ENCODE peak calls at places on chromosome 18, in four cellular contexts. One of them, this sample, is unnamed.

GRCh38 chr18:7779226-7779625 is 212.1 kb downstream of the PTPRM start:
- DNase-seq in NCI-H146: no peak
- DNase-seq in endodermal cell: no peak
- DNase-seq in NCI-H1092 treated with DMSO at 0.1 percent for 48 hours: no peak
- DNase-seq in this sample: no peak

GRCh38 chr18:67199993-67200617 is 316.4 kb downstream of the DSEL start:
- DNase-seq in NCI-H146: peak
- DNase-seq in endodermal cell: no peak
- DNase-seq in NCI-H1092 treated with DMSO at 0.1 percent for 48 hours: peak
- DNase-seq in this sample: no peak

GRCh38 chr18:11096411-11096810 is 53.0 kb downstream of the PIEZO2 start:
- DNase-seq in NCI-H146: no peak
- DNase-seq in endodermal cell: no peak
- DNase-seq in NCI-H1092 treated with DMSO at 0.1 percent for 48 hours: no peak
- DNase-seq in this sample: no peak

GRCh38 chr18:46156124-46156745 is 52.0 kb downstream of the HAUS1 start:
- DNase-seq in NCI-H146: no peak
- DNase-seq in endodermal cell: no peak
- DNase-seq in NCI-H1092 treated with DMSO at 0.1 percent for 48 hours: no peak
- DNase-seq in this sample: no peak

GRCh38 chr18:63578357-63578958 is 8.7 kb upstream of the SERPINB13 start:
- DNase-seq in NCI-H146: peak
- DNase-seq in endodermal cell: peak
- DNase-seq in NCI-H1092 treated with DMSO at 0.1 percent for 48 hours: peak
- DNase-seq in this sample: peak

GRCh38 chr18:76494181-76494540 is 881 bp downstream of the ZNF516 start:
- DNase-seq in NCI-H146: peak
- DNase-seq in endodermal cell: peak
- DNase-seq in NCI-H1092 treated with DMSO at 0.1 percent for 48 hours: peak
- DNase-seq in this sample: peak

GRCh38 chr18:32542221-32542798 is 71.6 kb upstream of the GAREM1 start:
- DNase-seq in NCI-H146: no peak
- DNase-seq in endodermal cell: peak
- DNase-seq in NCI-H1092 treated with DMSO at 0.1 percent for 48 hours: no peak
- DNase-seq in this sample: no peak

GRCh38 chr18:58267493-58267892 is 223.5 kb downstream of the NEDD4L start:
- DNase-seq in NCI-H146: no peak
- DNase-seq in endodermal cell: no peak
- DNase-seq in NCI-H1092 treated with DMSO at 0.1 percent for 48 hours: no peak
- DNase-seq in this sample: no peak

GRCh38 chr18:50947899-50948298 is 19.9 kb upstream of the ELAC1 start:
- DNase-seq in NCI-H146: no peak
- DNase-seq in endodermal cell: no peak
- DNase-seq in NCI-H1092 treated with DMSO at 0.1 percent for 48 hours: no peak
- DNase-seq in this sample: no peak

GRCh38 chr18:45312727-45313126 is 302.5 kb upstream of the SLC14A2 start:
- DNase-seq in NCI-H146: peak
- DNase-seq in endodermal cell: no peak
- DNase-seq in NCI-H1092 treated with DMSO at 0.1 percent for 48 hours: no peak
- DNase-seq in this sample: no peak

GRCh38 chr18:9612989-9613388 is 1.4 kb downstream of the PPP4R1 start:
- DNase-seq in NCI-H146: no peak
- DNase-seq in endodermal cell: no peak
- DNase-seq in NCI-H1092 treated with DMSO at 0.1 percent for 48 hours: no peak
- DNase-seq in this sample: no peak

GRCh38 chr18:25086876-25087275 is 265.1 kb downstream of the ZNF521 start:
- DNase-seq in NCI-H146: no peak
- DNase-seq in endodermal cell: no peak
- DNase-seq in NCI-H1092 treated with DMSO at 0.1 percent for 48 hours: no peak
- DNase-seq in this sample: no peak

GRCh38 chr18:74289137-74289536 is 2.6 kb downstream of the CYB5A start:
- DNase-seq in NCI-H146: no peak
- DNase-seq in endodermal cell: no peak
- DNase-seq in NCI-H1092 treated with DMSO at 0.1 percent for 48 hours: no peak
- DNase-seq in this sample: no peak

GRCh38 chr18:9474103-9474982 is 970 bp upstream of the RALBP1 start:
- DNase-seq in NCI-H146: peak
- DNase-seq in endodermal cell: peak
- DNase-seq in NCI-H1092 treated with DMSO at 0.1 percent for 48 hours: peak
- DNase-seq in this sample: no peak

GRCh38 chr18:48818329-48819254 is 132.2 kb downstream of the SMAD7 start:
- DNase-seq in NCI-H146: no peak
- DNase-seq in endodermal cell: peak
- DNase-seq in NCI-H1092 treated with DMSO at 0.1 percent for 48 hours: no peak
- DNase-seq in this sample: no peak

GRCh38 chr18:59564516-59564915 is 132.7 kb downstream of the CCBE1 start:
- DNase-seq in NCI-H146: no peak
- DNase-seq in endodermal cell: no peak
- DNase-seq in NCI-H1092 treated with DMSO at 0.1 percent for 48 hours: no peak
- DNase-seq in this sample: no peak

GRCh38 chr18:14974088-14974487 is 226.1 kb downstream of the ANKRD30B start:
- DNase-seq in NCI-H146: no peak
- DNase-seq in endodermal cell: no peak
- DNase-seq in NCI-H1092 treated with DMSO at 0.1 percent for 48 hours: no peak
- DNase-seq in this sample: no peak

GRCh38 chr18:63137999-63138448 is 181.5 kb downstream of the BCL2 start:
- DNase-seq in NCI-H146: no peak
- DNase-seq in endodermal cell: no peak
- DNase-seq in NCI-H1092 treated with DMSO at 0.1 percent for 48 hours: no peak
- DNase-seq in this sample: no peak

GRCh38 chr18:61949946-61950345 is 57.1 kb upstream of the RNF152 start:
- DNase-seq in NCI-H146: no peak
- DNase-seq in endodermal cell: no peak
- DNase-seq in NCI-H1092 treated with DMSO at 0.1 percent for 48 hours: no peak
- DNase-seq in this sample: no peak

GRCh38 chr18:490024-490366 is 10.5 kb downstream of the COLEC12 start:
- DNase-seq in NCI-H146: no peak
- DNase-seq in endodermal cell: no peak
- DNase-seq in NCI-H1092 treated with DMSO at 0.1 percent for 48 hours: no peak
- DNase-seq in this sample: no peak

GRCh38 chr18:23591011-23591410 is 4.7 kb upstream of the NPC1 start:
- DNase-seq in NCI-H146: no peak
- DNase-seq in endodermal cell: no peak
- DNase-seq in NCI-H1092 treated with DMSO at 0.1 percent for 48 hours: no peak
- DNase-seq in this sample: no peak

GRCh38 chr18:30971338-30971956 is 71.1 kb downstream of the DSC3 start:
- DNase-seq in NCI-H146: peak
- DNase-seq in endodermal cell: no peak
- DNase-seq in NCI-H1092 treated with DMSO at 0.1 percent for 48 hours: peak
- DNase-seq in this sample: no peak

GRCh38 chr18:5914971-5915370 is 19.6 kb upstream of the TMEM200C start:
- DNase-seq in NCI-H146: no peak
- DNase-seq in endodermal cell: no peak
- DNase-seq in NCI-H1092 treated with DMSO at 0.1 percent for 48 hours: no peak
- DNase-seq in this sample: no peak

GRCh38 chr18:62839874-62840713 is 124.8 kb downstream of the PHLPP1 start:
- DNase-seq in NCI-H146: no peak
- DNase-seq in endodermal cell: no peak
- DNase-seq in NCI-H1092 treated with DMSO at 0.1 percent for 48 hours: no peak
- DNase-seq in this sample: no peak

GRCh38 chr18:12405066-12405465 is 2.7 kb upstream of the PRELID3A start:
- DNase-seq in NCI-H146: no peak
- DNase-seq in endodermal cell: no peak
- DNase-seq in NCI-H1092 treated with DMSO at 0.1 percent for 48 hours: no peak
- DNase-seq in this sample: peak

GRCh38 chr18:42860011-42860410 is 255.5 kb downstream of the RIT2 start:
- DNase-seq in NCI-H146: no peak
- DNase-seq in endodermal cell: no peak
- DNase-seq in NCI-H1092 treated with DMSO at 0.1 percent for 48 hours: no peak
- DNase-seq in this sample: no peak

GRCh38 chr18:1914489-1914888 is 656.8 kb downstream of the METTL4 start:
- DNase-seq in NCI-H146: peak
- DNase-seq in endodermal cell: peak
- DNase-seq in NCI-H1092 treated with DMSO at 0.1 percent for 48 hours: no peak
- DNase-seq in this sample: no peak